ENCODE peak calls at places on chromosomes 1 and 21, in four cellular contexts. One of them, this sample, is unnamed. For H3K27me3 and H3K4me1, the result is how much of the 10 kb centered on the place peaks cover.

GRCh38 chr1:78370779-78371482 is 119.8 kb upstream of the PTGFR start:
- DNase-seq in IMR-90: peak
- DNase-seq in GM23248: peak
- DNase-seq in trophoblast cell: no peak
- DNase-seq in this sample: no peak

GRCh38 chr1:65541161-65541560 is 120.7 kb downstream of the LEPR start:
- DNase-seq in IMR-90: no peak
- DNase-seq in trophoblast cell: no peak
- DNase-seq in GM23248: peak
- DNase-seq in this sample: no peak

GRCh38 chr1:243409284-243409683 is 153.4 kb downstream of the SDCCAG8 start:
- DNase-seq in GM23248: no peak
- DNase-seq in trophoblast cell: no peak
- DNase-seq in IMR-90: no peak
- DNase-seq in this sample: peak

GRCh38 chr1:51340380-51340779 is 10.0 kb upstream of the TTC39A start:
- DNase-seq in GM23248: no peak
- DNase-seq in trophoblast cell: no peak
- DNase-seq in IMR-90: no peak
- DNase-seq in this sample: no peak

GRCh38 chr1:221567859-221568507 is 173.9 kb downstream of the DUSP10 start:
- DNase-seq in trophoblast cell: peak
- DNase-seq in IMR-90: peak
- DNase-seq in GM23248: no peak
- DNase-seq in this sample: no peak

GRCh38 chr21:41133896-41134522 is 34.0 kb upstream of the BACE2 start:
- DNase-seq in GM23248: peak
- DNase-seq in IMR-90: peak
- DNase-seq in trophoblast cell: peak
- DNase-seq in this sample: peak

GRCh38 chr1:154115180-154115579 is 39.7 kb downstream of the NUP210L start:
- DNase-seq in trophoblast cell: no peak
- DNase-seq in IMR-90: no peak
- DNase-seq in GM23248: no peak
- DNase-seq in this sample: peak

GRCh38 chr21:45146301-45146700 is 71.9 kb downstream of the ADARB1 start:
- DNase-seq in trophoblast cell: no peak
- DNase-seq in GM23248: no peak
- DNase-seq in IMR-90: no peak
- DNase-seq in this sample: no peak

GRCh38 chr1:211285196-211285595 is 26.0 kb downstream of the RCOR3 start:
- DNase-seq in IMR-90: peak
- DNase-seq in GM23248: peak
- DNase-seq in trophoblast cell: no peak
- DNase-seq in this sample: no peak

GRCh38 chr1:153277852-153278251 is 18.4 kb downstream of the LORICRIN start:
- DNase-seq in GM23248: no peak
- DNase-seq in trophoblast cell: peak
- DNase-seq in IMR-90: no peak
- DNase-seq in this sample: peak

GRCh38 chr1:240312872-240313271 is 221.2 kb downstream of the FMN2 start:
- DNase-seq in trophoblast cell: no peak
- DNase-seq in IMR-90: peak
- DNase-seq in GM23248: peak
- DNase-seq in this sample: no peak

GRCh38 chr1:183023601-183024351 is 556 bp downstream of the LAMC1 start:
- DNase-seq in IMR-90: peak
- DNase-seq in trophoblast cell: peak
- DNase-seq in GM23248: peak
- DNase-seq in this sample: peak

GRCh38 chr1:43479414-43479813 is 25.7 kb upstream of the HYI start:
- DNase-seq in GM23248: no peak
- DNase-seq in IMR-90: no peak
- DNase-seq in trophoblast cell: no peak
- DNase-seq in this sample: no peak

GRCh38 chr1:94924967-94925366 is 1.9 kb downstream of the CNN3 start:
- DNase-seq in trophoblast cell: no peak
- DNase-seq in GM23248: peak
- DNase-seq in IMR-90: peak
- DNase-seq in this sample: peak

GRCh38 chr1:56148466-56149193 is 430.7 kb downstream of the PLPP3 start:
- DNase-seq in GM23248: no peak
- DNase-seq in IMR-90: no peak
- DNase-seq in trophoblast cell: no peak
- DNase-seq in this sample: no peak

GRCh38 chr1:117067528-117068370 is 7.6 kb downstream of the TTF2 start:
- DNase-seq in trophoblast cell: peak
- DNase-seq in GM23248: peak
- DNase-seq in IMR-90: peak
- DNase-seq in this sample: peak

GRCh38 chr21:35573472-35574389 is 486.6 kb downstream of the SETD4 start:
- DNase-seq in GM23248: no peak
- DNase-seq in trophoblast cell: no peak
- DNase-seq in IMR-90: peak
- DNase-seq in this sample: no peak

GRCh38 chr1:72606216-72606615 is 323.9 kb upstream of the NEGR1 start:
- DNase-seq in trophoblast cell: no peak
- DNase-seq in IMR-90: no peak
- DNase-seq in GM23248: no peak
- DNase-seq in this sample: no peak

GRCh38 chr1:113981962-113982931 is 3.0 kb downstream of the OLFML3 start:
- DNase-seq in IMR-90: peak
- DNase-seq in GM23248: peak
- DNase-seq in trophoblast cell: peak
- DNase-seq in this sample: peak

GRCh38 chr21:16454371-16454770 is 724.6 kb downstream of the USP25 start:
- DNase-seq in IMR-90: no peak
- DNase-seq in GM23248: peak
- DNase-seq in trophoblast cell: no peak
- DNase-seq in this sample: no peak

GRCh38 chr1:210123383-210123782 is 109.2 kb upstream of the SERTAD4 start:
- DNase-seq in trophoblast cell: peak
- DNase-seq in IMR-90: no peak
- DNase-seq in GM23248: no peak
- DNase-seq in this sample: no peak

GRCh38 chr1:117164209-117164608 is 42.7 kb upstream of the TRIM45 start:
- DNase-seq in GM23248: no peak
- DNase-seq in trophoblast cell: no peak
- DNase-seq in IMR-90: no peak
- DNase-seq in this sample: no peak

GRCh38 chr1:245735831-245736530 is 581.2 kb downstream of the KIF26B start:
- DNase-seq in IMR-90: peak
- DNase-seq in trophoblast cell: no peak
- DNase-seq in GM23248: peak
- DNase-seq in this sample: peak

GRCh38 chr1:191675991-191676783 is 482.1 kb upstream of the RGS18 start:
- DNase-seq in trophoblast cell: no peak
- DNase-seq in IMR-90: no peak
- DNase-seq in GM23248: no peak
- DNase-seq in this sample: no peak

GRCh38 chr1:69569983-69570755 is 2.4 kb downstream of the LRRC7 start:
- DNase-seq in IMR-90: no peak
- DNase-seq in GM23248: no peak
- DNase-seq in trophoblast cell: no peak
- DNase-seq in this sample: no peak

GRCh38 chr1:235030919-235031596 is 97.6 kb downstream of the TOMM20 start:
- DNase-seq in IMR-90: no peak
- DNase-seq in GM23248: no peak
- DNase-seq in trophoblast cell: no peak
- DNase-seq in this sample: no peak

GRCh38 chr1:213986020-213986924 is 1.5 kb upstream of the PROX1 start:
- DNase-seq in GM23248: no peak
- DNase-seq in trophoblast cell: no peak
- DNase-seq in IMR-90: no peak
- DNase-seq in this sample: no peak

GRCh38 chr1:92736395-92736794 is 48.5 kb downstream of the EVI5 start:
- DNase-seq in GM23248: peak
- DNase-seq in trophoblast cell: peak
- DNase-seq in IMR-90: peak
- DNase-seq in this sample: peak

GRCh38 chr21:23162213-23162946 is 2164.2 kb downstream of the NCAM2 start:
- DNase-seq in IMR-90: no peak
- DNase-seq in trophoblast cell: no peak
- DNase-seq in GM23248: no peak
- DNase-seq in this sample: no peak

GRCh38 chr1:22231995-22232690 is 89.2 kb upstream of the WNT4 start:
- DNase-seq in GM23248: no peak
- DNase-seq in trophoblast cell: no peak
- DNase-seq in IMR-90: no peak
- DNase-seq in this sample: no peak

GRCh38 chr1:22228505-22228911 is 85.6 kb upstream of the WNT4 start:
- DNase-seq in IMR-90: no peak
- DNase-seq in GM23248: no peak
- DNase-seq in trophoblast cell: peak
- DNase-seq in this sample: no peak

GRCh38 chr1:22229374-22229773 is 86.5 kb upstream of the WNT4 start:
- DNase-seq in IMR-90: peak
- DNase-seq in GM23248: no peak
- DNase-seq in trophoblast cell: peak
- DNase-seq in this sample: peak

GRCh38 chr1:22228074-22228473 is 85.2 kb upstream of the WNT4 start:
- DNase-seq in IMR-90: no peak
- DNase-seq in trophoblast cell: no peak
- DNase-seq in GM23248: no peak
- DNase-seq in this sample: no peak

GRCh38 chr1:22231068-22231593 is 88.2 kb upstream of the WNT4 start:
- DNase-seq in GM23248: no peak
- DNase-seq in IMR-90: no peak
- DNase-seq in trophoblast cell: no peak
- DNase-seq in this sample: no peak
- H3K27me3 ChIP-seq in GM23248: under half
- H3K27me3 ChIP-seq in IMR-90: under half
- H3K27me3 ChIP-seq in trophoblast cell: under half
- H3K27me3 ChIP-seq in this sample: under half

GRCh38 chr1:189211742-189212141 is 1265.9 kb downstream of the BRINP3 start:
- DNase-seq in trophoblast cell: peak
- DNase-seq in GM23248: peak
- DNase-seq in IMR-90: peak
- DNase-seq in this sample: no peak
- H3K4me1 ChIP-seq in trophoblast cell: under half
- H3K4me1 ChIP-seq in GM23248: under half
- H3K4me1 ChIP-seq in IMR-90: under half
- H3K4me1 ChIP-seq in this sample: under half

GRCh38 chr1:48917070-48917454 is 140.4 kb upstream of the BEND5 start:
- DNase-seq in trophoblast cell: no peak
- DNase-seq in GM23248: no peak
- DNase-seq in IMR-90: no peak
- DNase-seq in this sample: no peak

GRCh38 chr1:48924099-48924498 is 147.4 kb upstream of the BEND5 start:
- DNase-seq in trophoblast cell: no peak
- DNase-seq in IMR-90: no peak
- DNase-seq in GM23248: no peak
- DNase-seq in this sample: no peak

GRCh38 chr1:48923116-48923515 is 146.4 kb upstream of the BEND5 start:
- DNase-seq in GM23248: no peak
- DNase-seq in IMR-90: no peak
- DNase-seq in trophoblast cell: no peak
- DNase-seq in this sample: no peak

GRCh38 chr1:48917901-48918603 is 141.4 kb upstream of the BEND5 start:
- DNase-seq in GM23248: no peak
- DNase-seq in trophoblast cell: no peak
- DNase-seq in IMR-90: no peak
- DNase-seq in this sample: no peak

DNA sequence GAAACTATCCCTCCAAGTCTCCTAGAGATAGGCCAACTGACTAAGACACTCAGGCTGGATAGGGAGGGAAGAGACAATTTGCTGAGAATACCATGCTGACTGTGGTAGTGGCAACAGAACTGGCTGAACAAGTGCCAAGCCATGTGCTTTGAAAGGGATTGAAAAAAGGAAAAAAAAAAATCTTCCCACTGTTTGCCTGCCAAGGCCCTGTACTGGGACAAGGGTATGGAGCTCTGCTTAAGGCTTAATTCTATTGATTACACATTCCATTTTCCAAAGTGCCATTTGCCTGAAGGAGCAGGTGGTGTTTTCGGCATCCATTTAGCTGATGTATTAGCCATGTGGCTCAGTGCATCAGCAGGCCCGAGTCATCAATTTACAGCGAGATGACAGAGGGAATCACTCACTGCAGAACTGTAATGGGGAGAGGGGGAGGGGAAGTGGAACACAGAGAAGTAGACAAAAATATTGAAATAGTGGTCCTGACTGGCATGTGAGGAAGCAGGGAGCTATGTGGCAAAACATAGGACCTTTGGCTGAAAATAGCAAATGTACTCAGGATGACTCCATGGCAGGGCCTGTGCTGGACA is 144.1 kb upstream of the BEND5 start:
- DNase-seq in GM23248: no peak
- DNase-seq in trophoblast cell: no peak
- DNase-seq in IMR-90: no peak
- DNase-seq in this sample: no peak
- H3K27me3 ChIP-seq in GM23248: under half
- H3K27me3 ChIP-seq in trophoblast cell: under half
- H3K27me3 ChIP-seq in IMR-90: under half
- H3K27me3 ChIP-seq in this sample: under half

GRCh38 chr1:212665241-212666115 is 34.2 kb downstream of the BATF3 start:
- DNase-seq in GM23248: peak
- DNase-seq in trophoblast cell: peak
- DNase-seq in IMR-90: peak
- DNase-seq in this sample: peak
- H3K4me1 ChIP-seq in GM23248: under half
- H3K4me1 ChIP-seq in trophoblast cell: under half
- H3K4me1 ChIP-seq in IMR-90: under half
- H3K4me1 ChIP-seq in this sample: under half